ENCODE peak calls at places on chromosomes 4 and X, in ten cellular contexts. One of them, this sample, is unnamed.

GRCh38 chrX:16603822-16604221 is 46.1 kb upstream of the S100G start:
- DNase-seq in activated CD4-positive, alpha-beta T cell treated with anti-CD3 and anti-CD28 coated beads, Interleukin-2, amount 50 U/mL, for 48 hours: no peak
- DNase-seq in mesendoderm: no peak
- DNase-seq in H7: no peak
- DNase-seq in neural progenitor cell: no peak
- DNase-seq in substantia nigra: no peak
- DNase-seq in epithelial cell of esophagus: peak; percentile 68
- DNase-seq in MCF 10A: peak; percentile 7
- DNase-seq in keratinocyte: no peak
- DNase-seq in psoas muscle: no peak
- DNase-seq in this sample: no peak

GRCh38 chrX:13253223-13253622 is 66.6 kb downstream of the ATXN3L start:
- DNase-seq in MCF 10A: no peak
- DNase-seq in mesendoderm: no peak
- DNase-seq in activated CD4-positive, alpha-beta T cell treated with anti-CD3 and anti-CD28 coated beads, Interleukin-2, amount 50 U/mL, for 48 hours: no peak
- DNase-seq in substantia nigra: no peak
- DNase-seq in neural progenitor cell: no peak
- DNase-seq in keratinocyte: no peak
- DNase-seq in H7: no peak
- DNase-seq in epithelial cell of esophagus: no peak
- DNase-seq in psoas muscle: no peak
- DNase-seq in this sample: no peak

GRCh38 chrX:32448320-32448719 is 763.0 kb downstream of the DMD start:
- DNase-seq in epithelial cell of esophagus: no peak
- DNase-seq in keratinocyte: no peak
- DNase-seq in H7: no peak
- DNase-seq in substantia nigra: no peak
- DNase-seq in MCF 10A: peak; percentile 16
- DNase-seq in psoas muscle: no peak
- DNase-seq in activated CD4-positive, alpha-beta T cell treated with anti-CD3 and anti-CD28 coated beads, Interleukin-2, amount 50 U/mL, for 48 hours: no peak
- DNase-seq in mesendoderm: no peak
- DNase-seq in neural progenitor cell: no peak
- DNase-seq in this sample: peak; percentile 18

GRCh38 chr4:106659386-106659785 is 290.8 kb upstream of the GIMD1 start:
- DNase-seq in H7: no peak
- DNase-seq in neural progenitor cell: no peak
- DNase-seq in epithelial cell of esophagus: peak; percentile 45
- DNase-seq in psoas muscle: no peak
- DNase-seq in substantia nigra: no peak
- DNase-seq in MCF 10A: peak; percentile 11
- DNase-seq in keratinocyte: no peak
- DNase-seq in mesendoderm: no peak
- DNase-seq in activated CD4-positive, alpha-beta T cell treated with anti-CD3 and anti-CD28 coated beads, Interleukin-2, amount 50 U/mL, for 48 hours: no peak
- DNase-seq in this sample: peak; percentile 41

GRCh38 chr4:75790024-75790423 is 65.6 kb downstream of the USO1 start:
- DNase-seq in activated CD4-positive, alpha-beta T cell treated with anti-CD3 and anti-CD28 coated beads, Interleukin-2, amount 50 U/mL, for 48 hours: no peak
- DNase-seq in mesendoderm: no peak
- DNase-seq in H7: no peak
- DNase-seq in psoas muscle: no peak
- DNase-seq in MCF 10A: no peak
- DNase-seq in neural progenitor cell: no peak
- DNase-seq in substantia nigra: no peak
- DNase-seq in epithelial cell of esophagus: no peak
- DNase-seq in keratinocyte: no peak
- DNase-seq in this sample: no peak

GRCh38 chrX:17792842-17793241 is 55.5 kb downstream of the SCML1 start:
- DNase-seq in epithelial cell of esophagus: no peak
- DNase-seq in psoas muscle: no peak
- DNase-seq in substantia nigra: no peak
- DNase-seq in neural progenitor cell: no peak
- DNase-seq in keratinocyte: no peak
- DNase-seq in H7: no peak
- DNase-seq in MCF 10A: no peak
- DNase-seq in activated CD4-positive, alpha-beta T cell treated with anti-CD3 and anti-CD28 coated beads, Interleukin-2, amount 50 U/mL, for 48 hours: no peak
- DNase-seq in mesendoderm: no peak
- DNase-seq in this sample: no peak

GRCh38 chrX:132214518-132214917 is 4.7 kb downstream of the RAP2C start:
- DNase-seq in neural progenitor cell: no peak
- DNase-seq in MCF 10A: no peak
- DNase-seq in activated CD4-positive, alpha-beta T cell treated with anti-CD3 and anti-CD28 coated beads, Interleukin-2, amount 50 U/mL, for 48 hours: no peak
- DNase-seq in epithelial cell of esophagus: peak; percentile 27
- DNase-seq in psoas muscle: no peak
- DNase-seq in mesendoderm: no peak
- DNase-seq in H7: no peak
- DNase-seq in substantia nigra: no peak
- DNase-seq in keratinocyte: no peak
- DNase-seq in this sample: no peak

GRCh38 chrX:143873343-143873742 is 10.5 kb upstream of the UBE2NL start:
- DNase-seq in mesendoderm: no peak
- DNase-seq in epithelial cell of esophagus: peak; percentile 60
- DNase-seq in neural progenitor cell: no peak
- DNase-seq in MCF 10A: peak; percentile 84
- DNase-seq in H7: no peak
- DNase-seq in substantia nigra: no peak
- DNase-seq in keratinocyte: no peak
- DNase-seq in psoas muscle: no peak
- DNase-seq in activated CD4-positive, alpha-beta T cell treated with anti-CD3 and anti-CD28 coated beads, Interleukin-2, amount 50 U/mL, for 48 hours: no peak
- DNase-seq in this sample: no peak

GRCh38 chrX:53188763-53189162 is 36.2 kb downstream of the KDM5C start:
- DNase-seq in epithelial cell of esophagus: peak; percentile 37
- DNase-seq in activated CD4-positive, alpha-beta T cell treated with anti-CD3 and anti-CD28 coated beads, Interleukin-2, amount 50 U/mL, for 48 hours: peak; percentile 26
- DNase-seq in mesendoderm: peak; percentile 23
- DNase-seq in psoas muscle: no peak
- DNase-seq in H7: no peak
- DNase-seq in substantia nigra: no peak
- DNase-seq in MCF 10A: peak; percentile 14
- DNase-seq in keratinocyte: no peak
- DNase-seq in neural progenitor cell: no peak
- DNase-seq in this sample: no peak

GRCh38 chrX:19670854-19671620 is 155.7 kb upstream of the MAP3K15 start:
- DNase-seq in substantia nigra: no peak
- DNase-seq in keratinocyte: no peak
- DNase-seq in MCF 10A: peak; percentile 90
- DNase-seq in epithelial cell of esophagus: peak; percentile 64
- DNase-seq in neural progenitor cell: peak; percentile 14
- DNase-seq in H7: peak; percentile 23
- DNase-seq in activated CD4-positive, alpha-beta T cell treated with anti-CD3 and anti-CD28 coated beads, Interleukin-2, amount 50 U/mL, for 48 hours: no peak
- DNase-seq in mesendoderm: peak; percentile 82
- DNase-seq in psoas muscle: no peak
- DNase-seq in this sample: no peak

GRCh38 chr4:24988776-24989175 is 42.0 kb downstream of the LGI2 start:
- DNase-seq in neural progenitor cell: peak; percentile 61
- DNase-seq in activated CD4-positive, alpha-beta T cell treated with anti-CD3 and anti-CD28 coated beads, Interleukin-2, amount 50 U/mL, for 48 hours: no peak
- DNase-seq in psoas muscle: no peak
- DNase-seq in keratinocyte: no peak
- DNase-seq in H7: peak; percentile 80
- DNase-seq in substantia nigra: no peak
- DNase-seq in epithelial cell of esophagus: peak; percentile 65
- DNase-seq in MCF 10A: peak; percentile 59
- DNase-seq in mesendoderm: peak; percentile 92
- DNase-seq in this sample: peak; percentile 45

GRCh38 chr4:13984996-13985780 is 357.7 kb upstream of the BOD1L1 start:
- DNase-seq in substantia nigra: no peak
- DNase-seq in H7: no peak
- DNase-seq in keratinocyte: no peak
- DNase-seq in neural progenitor cell: no peak
- DNase-seq in MCF 10A: peak; percentile 46
- DNase-seq in psoas muscle: no peak
- DNase-seq in epithelial cell of esophagus: no peak
- DNase-seq in mesendoderm: no peak
- DNase-seq in activated CD4-positive, alpha-beta T cell treated with anti-CD3 and anti-CD28 coated beads, Interleukin-2, amount 50 U/mL, for 48 hours: no peak
- DNase-seq in this sample: peak; percentile 13

GRCh38 chr4:3199661-3200422 is 49.1 kb upstream of the MSANTD1 start:
- DNase-seq in epithelial cell of esophagus: no peak
- DNase-seq in mesendoderm: no peak
- DNase-seq in substantia nigra: no peak
- DNase-seq in psoas muscle: peak; percentile 80
- DNase-seq in activated CD4-positive, alpha-beta T cell treated with anti-CD3 and anti-CD28 coated beads, Interleukin-2, amount 50 U/mL, for 48 hours: no peak
- DNase-seq in MCF 10A: no peak
- DNase-seq in neural progenitor cell: no peak
- DNase-seq in H7: no peak
- DNase-seq in keratinocyte: no peak
- DNase-seq in this sample: no peak